ENCODE peak calls at places on chromosomes 4 and X, in eight cellular contexts. One of them, this sample, is unnamed.

GRCh38 chr4:23455482-23455881 is 434.4 kb downstream of the PPARGC1A start:
- DNase-seq in EH: no peak
- DNase-seq in NCI-H1417: no peak
- DNase-seq in right cardiac atrium: no peak
- DNase-seq in iris pigment epithelial cell: no peak
- DNase-seq in epithelial cell of prostate: no peak
- DNase-seq in islet precursor cell: peak; percentile 55
- DNase-seq in activated naive CD4-positive, alpha-beta T cell treated with anti-CD3 and anti-CD28 coated beads, Interleukin-2, amount 50 U/mL, for 16 hours: no peak
- DNase-seq in this sample: peak; percentile 50

GRCh38 chr4:162891788-162892707 is 274.6 kb downstream of the NAF1 start:
- DNase-seq in islet precursor cell: no peak
- DNase-seq in NCI-H1417: no peak
- DNase-seq in epithelial cell of prostate: no peak
- DNase-seq in activated naive CD4-positive, alpha-beta T cell treated with anti-CD3 and anti-CD28 coated beads, Interleukin-2, amount 50 U/mL, for 16 hours: no peak
- DNase-seq in iris pigment epithelial cell: no peak
- DNase-seq in right cardiac atrium: no peak
- DNase-seq in EH: no peak
- DNase-seq in this sample: no peak

GRCh38 chr4:11628093-11628725 is 199.5 kb upstream of the HS3ST1 start:
- DNase-seq in EH: no peak
- DNase-seq in right cardiac atrium: no peak
- DNase-seq in iris pigment epithelial cell: peak; percentile 36
- DNase-seq in epithelial cell of prostate: no peak
- DNase-seq in activated naive CD4-positive, alpha-beta T cell treated with anti-CD3 and anti-CD28 coated beads, Interleukin-2, amount 50 U/mL, for 16 hours: no peak
- DNase-seq in NCI-H1417: no peak
- DNase-seq in islet precursor cell: no peak
- DNase-seq in this sample: no peak

GRCh38 chr4:101198741-101199339 is 148.5 kb downstream of the PPP3CA start:
- DNase-seq in epithelial cell of prostate: no peak
- DNase-seq in islet precursor cell: no peak
- DNase-seq in NCI-H1417: peak; percentile 83
- DNase-seq in activated naive CD4-positive, alpha-beta T cell treated with anti-CD3 and anti-CD28 coated beads, Interleukin-2, amount 50 U/mL, for 16 hours: no peak
- DNase-seq in iris pigment epithelial cell: no peak
- DNase-seq in EH: no peak
- DNase-seq in right cardiac atrium: no peak
- DNase-seq in this sample: no peak

GRCh38 chrX:115503099-115503498 is 57.9 kb upstream of the PLS3 start:
- DNase-seq in activated naive CD4-positive, alpha-beta T cell treated with anti-CD3 and anti-CD28 coated beads, Interleukin-2, amount 50 U/mL, for 16 hours: no peak
- DNase-seq in NCI-H1417: no peak
- DNase-seq in right cardiac atrium: no peak
- DNase-seq in epithelial cell of prostate: no peak
- DNase-seq in EH: peak; percentile 8
- DNase-seq in iris pigment epithelial cell: no peak
- DNase-seq in islet precursor cell: peak; percentile 81
- DNase-seq in this sample: peak; percentile 7

GRCh38 chr4:145876531-145877180 is 62.0 kb downstream of the ZNF827 start:
- DNase-seq in right cardiac atrium: no peak
- DNase-seq in islet precursor cell: no peak
- DNase-seq in epithelial cell of prostate: no peak
- DNase-seq in activated naive CD4-positive, alpha-beta T cell treated with anti-CD3 and anti-CD28 coated beads, Interleukin-2, amount 50 U/mL, for 16 hours: no peak
- DNase-seq in iris pigment epithelial cell: no peak
- DNase-seq in NCI-H1417: no peak
- DNase-seq in EH: peak; percentile 47
- DNase-seq in this sample: no peak

GRCh38 chrX:150092549-150092948 is 154.3 kb upstream of the EOLA2 start:
- DNase-seq in activated naive CD4-positive, alpha-beta T cell treated with anti-CD3 and anti-CD28 coated beads, Interleukin-2, amount 50 U/mL, for 16 hours: no peak
- DNase-seq in islet precursor cell: no peak
- DNase-seq in EH: no peak
- DNase-seq in NCI-H1417: peak; percentile 70
- DNase-seq in iris pigment epithelial cell: no peak
- DNase-seq in right cardiac atrium: no peak
- DNase-seq in epithelial cell of prostate: no peak
- DNase-seq in this sample: no peak

GRCh38 chr4:127214936-127215335 is 417.8 kb upstream of the INTU start:
- DNase-seq in EH: no peak
- DNase-seq in islet precursor cell: no peak
- DNase-seq in iris pigment epithelial cell: no peak
- DNase-seq in epithelial cell of prostate: no peak
- DNase-seq in right cardiac atrium: no peak
- DNase-seq in NCI-H1417: no peak
- DNase-seq in activated naive CD4-positive, alpha-beta T cell treated with anti-CD3 and anti-CD28 coated beads, Interleukin-2, amount 50 U/mL, for 16 hours: no peak
- DNase-seq in this sample: no peak

GRCh38 chr4:153809916-153810810 is 21.3 kb upstream of the SFRP2 start:
- DNase-seq in iris pigment epithelial cell: no peak
- DNase-seq in NCI-H1417: peak; percentile 7
- DNase-seq in epithelial cell of prostate: no peak
- DNase-seq in EH: no peak
- DNase-seq in activated naive CD4-positive, alpha-beta T cell treated with anti-CD3 and anti-CD28 coated beads, Interleukin-2, amount 50 U/mL, for 16 hours: no peak
- DNase-seq in islet precursor cell: no peak
- DNase-seq in right cardiac atrium: no peak
- DNase-seq in this sample: no peak

GRCh38 chr4:68463796-68464195 is 16.5 kb downstream of the TMPRSS11E start:
- DNase-seq in epithelial cell of prostate: peak; percentile 83
- DNase-seq in iris pigment epithelial cell: peak; percentile 46
- DNase-seq in NCI-H1417: no peak
- DNase-seq in activated naive CD4-positive, alpha-beta T cell treated with anti-CD3 and anti-CD28 coated beads, Interleukin-2, amount 50 U/mL, for 16 hours: no peak
- DNase-seq in EH: no peak
- DNase-seq in right cardiac atrium: no peak
- DNase-seq in islet precursor cell: no peak
- DNase-seq in this sample: no peak

GRCh38 chrX:18927558-18927957 is 56.4 kb downstream of the PHKA2 start:
- DNase-seq in activated naive CD4-positive, alpha-beta T cell treated with anti-CD3 and anti-CD28 coated beads, Interleukin-2, amount 50 U/mL, for 16 hours: no peak
- DNase-seq in NCI-H1417: peak; percentile 98
- DNase-seq in right cardiac atrium: no peak
- DNase-seq in iris pigment epithelial cell: no peak
- DNase-seq in epithelial cell of prostate: no peak
- DNase-seq in EH: no peak
- DNase-seq in islet precursor cell: no peak
- DNase-seq in this sample: no peak

GRCh38 chr4:30720656-30721352 is 635 bp downstream of the PCDH7 start:
- DNase-seq in EH: peak; percentile 51
- DNase-seq in right cardiac atrium: peak; percentile 67
- DNase-seq in iris pigment epithelial cell: peak; percentile 54
- DNase-seq in NCI-H1417: peak; percentile 78
- DNase-seq in epithelial cell of prostate: no peak
- DNase-seq in activated naive CD4-positive, alpha-beta T cell treated with anti-CD3 and anti-CD28 coated beads, Interleukin-2, amount 50 U/mL, for 16 hours: no peak
- DNase-seq in islet precursor cell: peak; percentile 80
- DNase-seq in this sample: peak; percentile 33

GRCh38 chr4:136395212-136395722 is 1137.0 kb downstream of the PCDH18 start:
- DNase-seq in iris pigment epithelial cell: no peak
- DNase-seq in right cardiac atrium: no peak
- DNase-seq in activated naive CD4-positive, alpha-beta T cell treated with anti-CD3 and anti-CD28 coated beads, Interleukin-2, amount 50 U/mL, for 16 hours: no peak
- DNase-seq in EH: no peak
- DNase-seq in NCI-H1417: no peak
- DNase-seq in islet precursor cell: no peak
- DNase-seq in epithelial cell of prostate: no peak
- DNase-seq in this sample: peak; percentile 64

GRCh38 chr4:135739354-135739753 is 1537.8 kb upstream of the PABPC4L start:
- DNase-seq in epithelial cell of prostate: no peak
- DNase-seq in right cardiac atrium: no peak
- DNase-seq in islet precursor cell: no peak
- DNase-seq in activated naive CD4-positive, alpha-beta T cell treated with anti-CD3 and anti-CD28 coated beads, Interleukin-2, amount 50 U/mL, for 16 hours: no peak
- DNase-seq in EH: no peak
- DNase-seq in iris pigment epithelial cell: no peak
- DNase-seq in NCI-H1417: no peak
- DNase-seq in this sample: no peak

GRCh38 chr4:132332932-132333722 is 816.0 kb upstream of the PCDH10 start:
- DNase-seq in right cardiac atrium: no peak
- DNase-seq in epithelial cell of prostate: no peak
- DNase-seq in activated naive CD4-positive, alpha-beta T cell treated with anti-CD3 and anti-CD28 coated beads, Interleukin-2, amount 50 U/mL, for 16 hours: no peak
- DNase-seq in EH: peak; percentile 3
- DNase-seq in iris pigment epithelial cell: peak; percentile 35
- DNase-seq in NCI-H1417: peak; percentile 11
- DNase-seq in islet precursor cell: no peak
- DNase-seq in this sample: no peak